ENCODE peak calls at places on chromosomes 2 and 18, in six cellular contexts. C is H1, L is adipocyte, E is foreskin melanocyte, I is NCI-H345, W is non-pigmented ciliary epithelial cell. J is an unnamed sample.

GRCh38 chr2:120245520-120245835 is 7.2 kb upstream of the RALB start:
- DNase-seq in C (no peak), L (peak; percentile 59), E (no peak), I (peak; percentile 82), W (no peak), J (no peak)

GRCh38 chr2:28617502-28618184 is 121.8 kb downstream of the PLB1 start:
- DNase-seq in C (no peak), L (no peak), E (no peak), I (no peak), W (no peak), J (no peak)

GRCh38 chr2:149410701-149411484 is 80.5 kb downstream of the LYPD6 start:
- DNase-seq in C (no peak), L (peak; percentile 54), E (no peak), I (peak; percentile 77), W (peak; percentile 85), J (no peak)

GRCh38 chr2:188369365-188369764 is 77.7 kb downstream of the GULP1 start:
- DNase-seq in C (no peak), L (peak; percentile 64), E (peak; percentile 52), I (peak; percentile 25), W (no peak), J (peak; percentile 26)

GRCh38 chr2:15142069-15142689 is 419.0 kb downstream of the NBAS start:
- DNase-seq in C (no peak), L (no peak), E (no peak), I (peak; percentile 21), W (no peak), J (no peak)

GRCh38 chr2:238963164-238963969 is 115.5 kb downstream of the TWIST2 start:
- DNase-seq in C (no peak), L (peak; percentile 62), E (no peak), I (no peak), W (no peak), J (no peak)

GRCh38 chr2:223811757-223812156 is 25.6 kb downstream of the AP1S3 start:
- DNase-seq in C (no peak), L (no peak), E (no peak), I (no peak), W (no peak), J (no peak)

GRCh38 chr18:48615566-48616401 is 77.0 kb downstream of the CTIF start:
- DNase-seq in C (no peak), L (no peak), E (no peak), I (no peak), W (no peak), J (peak; percentile 51)

GRCh38 chr18:29560270-29560669 is 1383.3 kb upstream of the CDH2 start:
- DNase-seq in C (no peak), L (no peak), E (peak; percentile 63), I (no peak), W (no peak), J (no peak)

GRCh38 chr2:120552800-120553471 is 182.7 kb upstream of the GLI2 start:
- DNase-seq in C (peak; percentile 41), L (no peak), E (no peak), I (no peak), W (no peak), J (peak; percentile 90)

GRCh38 chr18:65606551-65607130 is 144.2 kb upstream of the CDH7 start:
- DNase-seq in C (no peak), L (no peak), E (peak; percentile 65), I (no peak), W (no peak), J (no peak)

GRCh38 chr2:218850796-218851195 is 8.8 kb upstream of the WNT6 start:
- DNase-seq in C (no peak), L (no peak), E (no peak), I (no peak), W (no peak), J (no peak)

GRCh38 chr2:162465430-162465829 is 121.5 kb downstream of the GCA start:
- DNase-seq in C (no peak), L (no peak), E (no peak), I (no peak), W (no peak), J (no peak)

GRCh38 chr2:105769504-105769903 is 24.8 kb downstream of the NCK2 start:
- DNase-seq in C (no peak), L (no peak), E (no peak), I (no peak), W (no peak), J (no peak)

GRCh38 chr18:22999212-22999611 is 66.1 kb downstream of the RBBP8 start:
- DNase-seq in C (no peak), L (peak; percentile 35), E (no peak), I (no peak), W (peak; percentile 46), J (no peak)

GRCh38 chr2:174025271-174026121 is 60.3 kb upstream of the SP3 start:
- DNase-seq in C (no peak), L (peak; percentile 96), E (no peak), I (no peak), W (peak; percentile 85), J (peak; percentile 85)

GRCh38 chr2:85042330-85042729 is 71.4 kb downstream of the KCMF1 start:
- DNase-seq in C (no peak), L (no peak), E (no peak), I (no peak), W (no peak), J (no peak)

GRCh38 chr18:32152705-32153448 is 37.0 kb upstream of the MEP1B start:
- DNase-seq in C (no peak), L (no peak), E (no peak), I (no peak), W (no peak), J (no peak)

GRCh38 chr2:179340678-179341077 is 76.0 kb upstream of the SESTD1 start:
- DNase-seq in C (no peak), L (peak; percentile 81), E (peak; percentile 29), I (peak; percentile 19), W (no peak), J (peak; percentile 38)

GRCh38 chr18:3852321-3852720 is 402.3 kb downstream of the TGIF1 start:
- DNase-seq in C (no peak), L (no peak), E (no peak), I (no peak), W (no peak), J (no peak)

GRCh38 chr2:26581991-26582842 is 58.9 kb downstream of the CIB4 start:
- DNase-seq in C (no peak), L (no peak), E (no peak), I (no peak), W (no peak), J (peak; percentile 14)

GRCh38 chr2:200397785-200398184 is 91.3 kb downstream of the SPATS2L start:
- DNase-seq in C (no peak), L (peak; percentile 15), E (no peak), I (no peak), W (no peak), J (no peak)

GRCh38 chr2:226631671-226632070 is 167.9 kb downstream of the IRS1 start:
- DNase-seq in C (no peak), L (no peak), E (no peak), I (no peak), W (no peak), J (no peak)

GRCh38 chr2:165777522-165778186 is 16.4 kb downstream of the GALNT3 start:
- DNase-seq in C (no peak), L (peak; percentile 36), E (peak; percentile 17), I (no peak), W (no peak), J (no peak)

GRCh38 chr2:5803547-5803946 is 111.4 kb downstream of the SOX11 start:
- DNase-seq in C (peak; percentile 19), L (peak; percentile 48), E (no peak), I (no peak), W (peak; percentile 37), J (no peak)

GRCh38 chr2:125861461-125861860 is 794.5 kb upstream of the GYPC start:
- DNase-seq in C (no peak), L (no peak), E (no peak), I (no peak), W (no peak), J (no peak)

GRCh38 chr2:216740557-216741222 is 45.3 kb upstream of the IGFBP5 start:
- DNase-seq in C (no peak), L (peak; percentile 33), E (peak; percentile 34), I (peak; percentile 36), W (no peak), J (no peak)

GRCh38 chr2:186889291-186889886 is 40.4 kb upstream of the ZSWIM2 start:
- DNase-seq in C (no peak), L (peak; percentile 61), E (no peak), I (no peak), W (no peak), J (no peak)

GRCh38 chr2:231902598-231902997 is 23.6 kb downstream of the NPPC start:
- DNase-seq in C (no peak), L (no peak), E (no peak), I (no peak), W (no peak), J (no peak)

GRCh38 chr2:240620149-240620731 is 5.0 kb upstream of the GPR35 start:
- DNase-seq in C (no peak), L (no peak), E (no peak), I (no peak), W (no peak), J (no peak)

GRCh38 chr2:67476808-67477790 is 80.0 kb downstream of the ETAA1 start:
- DNase-seq in C (no peak), L (peak; percentile 66), E (peak; percentile 17), I (peak; percentile 47), W (peak; percentile 19), J (no peak)

GRCh38 chr2:88671786-88672427 is 19.6 kb upstream of the RPIA start:
- DNase-seq in C (no peak), L (peak; percentile 83), E (peak; percentile 67), I (peak; percentile 35), W (no peak), J (no peak)

GRCh38 chr18:37188016-37188791 is 359.3 kb downstream of the KIAA1328 start:
- DNase-seq in C (no peak), L (no peak), E (peak; percentile 4), I (no peak), W (no peak), J (no peak)

GRCh38 chr2:9010866-9011265 is 7.4 kb upstream of the MBOAT2 start:
- DNase-seq in C (no peak), L (peak; percentile 85), E (no peak), I (peak; percentile 49), W (no peak), J (no peak)

GRCh38 chr18:213977-214376 is 53.9 kb downstream of the THOC1 start:
- DNase-seq in C (no peak), L (no peak), E (peak; percentile 76), I (no peak), W (no peak), J (no peak)

GRCh38 chr2:62489162-62489561 is 16.8 kb downstream of the TMEM17 start:
- DNase-seq in C (no peak), L (peak; percentile 80), E (peak; percentile 87), I (no peak), W (no peak), J (no peak)

GRCh38 chr2:218271487-218271797 is 1.1 kb downstream of the PNKD start:
- DNase-seq in C (no peak), L (no peak), E (no peak), I (no peak), W (no peak), J (no peak)

GRCh38 chr18:45571161-45571560 is 44.1 kb upstream of the SLC14A2 start:
- DNase-seq in C (no peak), L (no peak), E (no peak), I (no peak), W (no peak), J (no peak)

GRCh38 chr2:200618590-200619021 is 32.8 kb downstream of the AOX1 start:
- DNase-seq in C (no peak), L (peak; percentile 83), E (no peak), I (no peak), W (peak; percentile 56), J (no peak)

GRCh38 chr2:46256563-46257142 is 40.6 kb upstream of the EPAS1 start:
- DNase-seq in C (no peak), L (no peak), E (no peak), I (peak; percentile 8), W (no peak), J (no peak)